ENCODE peak calls at places on chromosomes 13 and 19, in six cellular contexts. One of them, this sample, is unnamed.

GRCh38 chr13:76293346-76293745 is 592.9 kb downstream of the KCTD12 start:
- DNase-seq in HCT116: no peak
- DNase-seq in K562: no peak
- DNase-seq in H1: no peak
- DNase-seq in HepG2: no peak
- DNase-seq in GM12878: no peak
- DNase-seq in this sample: no peak

GRCh38 chr19:1650627-1651009 is 1.8 kb downstream of the TCF3 start:
- DNase-seq in HCT116: no peak
- DNase-seq in K562: no peak
- DNase-seq in H1: no peak
- DNase-seq in HepG2: no peak
- DNase-seq in GM12878: no peak
- DNase-seq in this sample: no peak

GRCh38 chr19:8084152-8084551 is 31.6 kb downstream of the CCL25 start:
- DNase-seq in HCT116: no peak
- DNase-seq in K562: no peak
- DNase-seq in H1: no peak
- DNase-seq in HepG2: no peak
- DNase-seq in GM12878: no peak
- DNase-seq in this sample: no peak

GRCh38 chr19:3440082-3440481 is 40.2 kb downstream of the SMIM24 start:
- DNase-seq in HCT116: no peak
- DNase-seq in K562: peak; percentile 73
- DNase-seq in H1: no peak
- DNase-seq in HepG2: peak; percentile 50
- DNase-seq in GM12878: no peak
- DNase-seq in this sample: peak; percentile 27

GRCh38 chr19:43534811-43535761 is 2.1 kb downstream of the ZNF575 start:
- DNase-seq in HCT116: no peak
- DNase-seq in K562: peak; percentile 40
- DNase-seq in H1: peak; percentile 76
- DNase-seq in HepG2: peak; percentile 35
- DNase-seq in GM12878: no peak
- DNase-seq in this sample: no peak

GRCh38 chr13:28657784-28658538 is 969 bp upstream of the POMP start:
- DNase-seq in HCT116: no peak
- DNase-seq in K562: peak; percentile 13
- DNase-seq in H1: no peak
- DNase-seq in HepG2: no peak
- DNase-seq in GM12878: peak; percentile 51
- DNase-seq in this sample: no peak

GRCh38 chr19:56310462-56310861 is 4.2 kb downstream of the ZSCAN5A start:
- DNase-seq in HCT116: no peak
- DNase-seq in K562: no peak
- DNase-seq in H1: no peak
- DNase-seq in HepG2: no peak
- DNase-seq in GM12878: no peak
- DNase-seq in this sample: no peak

GRCh38 chr13:99979453-99980200 is 2.0 kb upstream of the ZIC2 start:
- DNase-seq in HCT116: no peak
- DNase-seq in K562: peak; percentile 28
- DNase-seq in H1: no peak
- DNase-seq in HepG2: no peak
- DNase-seq in GM12878: no peak
- DNase-seq in this sample: no peak

GRCh38 chr13:74889321-74889720 is 592.6 kb downstream of the TBC1D4 start:
- DNase-seq in HCT116: no peak
- DNase-seq in K562: no peak
- DNase-seq in H1: no peak
- DNase-seq in HepG2: no peak
- DNase-seq in GM12878: no peak
- DNase-seq in this sample: no peak
- TF ChIP-seq ZNF274 in HCT116: no peak
- TF ChIP-seq ZNF274 in K562: no peak
- TF ChIP-seq ZNF274 in H1: no peak
- TF ChIP-seq ZNF274 in HepG2: no peak
- TF ChIP-seq ZNF274 in GM12878: no peak
- TF ChIP-seq ZNF274 in this sample: no peak

DNA sequence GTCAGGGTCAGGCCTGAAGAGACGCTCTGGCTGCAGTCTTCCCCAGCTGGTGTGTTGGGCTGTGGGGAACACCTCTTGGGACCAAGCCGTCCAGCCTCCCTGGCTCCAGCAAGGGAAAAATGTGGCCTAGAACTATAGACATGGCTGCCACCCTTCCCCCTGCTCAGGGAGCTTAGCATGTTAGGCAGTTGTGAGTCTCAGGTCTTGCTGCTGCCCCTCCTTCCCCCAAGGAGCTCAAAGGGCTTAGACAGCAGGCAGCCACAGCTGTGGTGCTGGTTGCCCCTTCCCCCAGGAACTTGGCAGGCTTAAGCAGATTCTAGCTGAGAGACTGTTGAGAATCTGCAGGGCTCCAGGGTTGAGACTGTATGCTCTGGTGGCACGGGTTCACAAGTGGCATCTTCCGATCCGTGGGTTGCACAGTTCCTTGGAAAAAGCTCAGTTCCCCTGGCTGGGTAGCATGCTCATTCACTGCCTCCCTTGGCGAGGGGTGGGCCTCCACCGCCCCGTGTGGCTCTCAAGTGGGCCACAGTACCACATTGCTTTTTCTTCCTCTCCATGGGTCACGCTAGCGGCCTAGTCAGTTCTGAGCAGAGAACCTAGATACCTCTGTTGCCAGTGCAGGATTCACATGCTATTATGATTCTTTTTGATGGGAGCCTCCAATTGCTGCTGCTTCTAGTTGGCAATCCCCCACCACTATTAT is 1258.6 kb downstream of the OLFM4 start:
- DNase-seq in HCT116: no peak
- DNase-seq in K562: no peak
- DNase-seq in H1: no peak
- DNase-seq in HepG2: no peak
- DNase-seq in GM12878: no peak
- DNase-seq in this sample: no peak
- TF ChIP-seq YY1 in HCT116: no peak
- TF ChIP-seq YY1 in K562: no peak
- TF ChIP-seq YY1 in H1: no peak
- TF ChIP-seq YY1 in HepG2: no peak
- TF ChIP-seq YY1 in GM12878: no peak
- TF ChIP-seq YY1 in this sample: no peak

GRCh38 chr13:111289251-111289650 is 31.2 kb upstream of the TEX29 start:
- DNase-seq in HCT116: no peak
- DNase-seq in K562: no peak
- DNase-seq in H1: no peak
- DNase-seq in HepG2: no peak
- DNase-seq in GM12878: no peak
- DNase-seq in this sample: no peak
- H3K36me3 ChIP-seq in HCT116: peaks cover 16% of the 10 kb centered on the region
- H3K36me3 ChIP-seq in K562: peaks cover 35% of the 10 kb centered on the region
- H3K36me3 ChIP-seq in H1: peaks cover 52% of the 10 kb centered on the region
- H3K36me3 ChIP-seq in HepG2: peaks cover 23% of the 10 kb centered on the region
- H3K36me3 ChIP-seq in GM12878: peaks cover 42% of the 10 kb centered on the region
- H3K36me3 ChIP-seq in this sample: peaks cover 74% of the 10 kb centered on the region

DNA sequence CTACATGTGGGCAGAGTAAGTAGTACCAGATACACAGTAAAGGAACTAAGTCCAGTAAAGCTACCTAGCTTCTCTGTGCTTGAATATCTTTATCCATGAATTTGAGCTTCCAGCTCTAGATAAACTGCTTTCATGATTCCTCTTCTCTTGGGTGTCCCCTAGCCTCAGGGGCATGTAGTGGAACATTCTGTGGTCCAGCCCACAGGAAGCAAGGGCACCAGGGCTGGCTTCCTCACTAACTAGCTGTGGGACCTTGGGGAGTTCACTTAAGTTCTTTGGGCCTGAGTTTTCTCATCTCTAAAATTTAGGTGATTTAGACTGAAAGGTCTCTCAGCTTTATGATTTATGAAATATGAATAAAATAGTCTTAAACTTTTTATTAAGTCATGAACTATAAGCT is 185.7 kb downstream of the KATNAL1 start:
- DNase-seq in HCT116: no peak
- DNase-seq in K562: no peak
- DNase-seq in H1: no peak
- DNase-seq in HepG2: no peak
- DNase-seq in GM12878: no peak
- DNase-seq in this sample: no peak
- TF ChIP-seq ZNF274 in HCT116: no peak
- TF ChIP-seq ZNF274 in K562: no peak
- TF ChIP-seq ZNF274 in H1: no peak
- TF ChIP-seq ZNF274 in HepG2: no peak
- TF ChIP-seq ZNF274 in GM12878: no peak
- TF ChIP-seq ZNF274 in this sample: no peak

DNA sequence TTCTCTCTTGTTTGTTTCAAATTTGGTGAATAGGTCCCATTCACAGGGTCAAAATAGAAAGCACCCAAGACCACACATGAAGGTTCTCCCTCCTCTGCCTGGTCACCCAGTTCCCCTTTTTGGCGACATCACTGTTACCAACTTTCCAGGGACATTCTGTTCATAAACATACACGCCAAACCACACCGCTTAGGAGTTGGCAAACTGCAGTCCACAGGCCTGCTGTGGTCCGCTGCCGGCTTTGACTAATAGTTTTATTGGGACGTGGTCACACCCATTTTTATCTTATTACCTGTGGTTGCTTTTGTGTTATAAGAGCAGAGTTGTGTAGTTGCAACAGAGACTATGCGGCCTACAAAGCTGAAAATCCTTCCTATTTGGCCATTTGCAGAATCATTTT is 24.2 kb downstream of the UHRF1 start:
- DNase-seq in HCT116: no peak
- DNase-seq in K562: no peak
- DNase-seq in H1: no peak
- DNase-seq in HepG2: no peak
- DNase-seq in GM12878: no peak
- DNase-seq in this sample: no peak
- TF ChIP-seq YY1 in HCT116: no peak
- TF ChIP-seq YY1 in K562: no peak
- TF ChIP-seq YY1 in H1: no peak
- TF ChIP-seq YY1 in HepG2: no peak
- TF ChIP-seq YY1 in GM12878: no peak
- TF ChIP-seq YY1 in this sample: no peak

GRCh38 chr19:15238639-15239155 is 6.4 kb upstream of the EPHX3 start:
- DNase-seq in HCT116: no peak
- DNase-seq in K562: no peak
- DNase-seq in H1: no peak
- DNase-seq in HepG2: no peak
- DNase-seq in GM12878: no peak
- DNase-seq in this sample: no peak
- H3K36me3 ChIP-seq in HCT116: peaks cover 4% of the 10 kb centered on the region
- H3K36me3 ChIP-seq in K562: peaks cover 74% of the 10 kb centered on the region
- H3K36me3 ChIP-seq in H1: peaks cover 50% of the 10 kb centered on the region
- H3K36me3 ChIP-seq in HepG2: peaks cover 40% of the 10 kb centered on the region
- H3K36me3 ChIP-seq in GM12878: peaks cover 17% of the 10 kb centered on the region
- H3K36me3 ChIP-seq in this sample: peaks cover 82% of the 10 kb centered on the region